ENCODE peak calls at places on chromosomes 3 and 15, in seven cellular contexts. One of them, this sample, is unnamed.

GRCh38 chr15:89034305-89034704 is 54.0 kb upstream of the ABHD2 start:
- DNase-seq in HuH-7: peak
- DNase-seq in PC-9: no peak
- DNase-seq in HEK293T: no peak
- DNase-seq in kidney tubule cell: peak
- DNase-seq in NCI-H2081: no peak
- DNase-seq in WTC11: no peak
- DNase-seq in this sample: peak

GRCh38 chr3:73453676-73454075 is 171.1 kb downstream of the PDZRN3 start:
- DNase-seq in HuH-7: no peak
- DNase-seq in PC-9: no peak
- DNase-seq in HEK293T: no peak
- DNase-seq in kidney tubule cell: no peak
- DNase-seq in NCI-H2081: no peak
- DNase-seq in WTC11: no peak
- DNase-seq in this sample: no peak

GRCh38 chr3:105431171-105431570 is 64.5 kb downstream of the ALCAM start:
- DNase-seq in HuH-7: no peak
- DNase-seq in PC-9: no peak
- DNase-seq in HEK293T: no peak
- DNase-seq in kidney tubule cell: peak
- DNase-seq in NCI-H2081: no peak
- DNase-seq in WTC11: no peak
- DNase-seq in this sample: no peak

GRCh38 chr3:160676547-160677303 is at the start of gene ARL14:
- DNase-seq in HuH-7: no peak
- DNase-seq in PC-9: peak
- DNase-seq in HEK293T: no peak
- DNase-seq in kidney tubule cell: peak
- DNase-seq in NCI-H2081: no peak
- DNase-seq in WTC11: no peak
- DNase-seq in this sample: peak

GRCh38 chr3:189580190-189580589 is 51.0 kb upstream of the TP63 start:
- DNase-seq in HuH-7: no peak
- DNase-seq in PC-9: no peak
- DNase-seq in HEK293T: no peak
- DNase-seq in kidney tubule cell: no peak
- DNase-seq in NCI-H2081: no peak
- DNase-seq in WTC11: no peak
- DNase-seq in this sample: no peak

GRCh38 chr3:3817870-3818269 is 18.6 kb downstream of the LRRN1 start:
- DNase-seq in HuH-7: no peak
- DNase-seq in PC-9: no peak
- DNase-seq in HEK293T: no peak
- DNase-seq in kidney tubule cell: no peak
- DNase-seq in NCI-H2081: no peak
- DNase-seq in WTC11: no peak
- DNase-seq in this sample: no peak

GRCh38 chr15:77031376-77032050 is 36.6 kb downstream of the PSTPIP1 start:
- DNase-seq in HuH-7: no peak
- DNase-seq in PC-9: peak
- DNase-seq in HEK293T: no peak
- DNase-seq in kidney tubule cell: peak
- DNase-seq in NCI-H2081: peak
- DNase-seq in WTC11: peak
- DNase-seq in this sample: peak

GRCh38 chr3:136249091-136249490 is 1.0 kb upstream of the PCCB start:
- DNase-seq in HuH-7: no peak
- DNase-seq in PC-9: peak
- DNase-seq in HEK293T: no peak
- DNase-seq in kidney tubule cell: no peak
- DNase-seq in NCI-H2081: no peak
- DNase-seq in WTC11: no peak
- DNase-seq in this sample: no peak

GRCh38 chr3:775178-775885 is 317.5 kb upstream of the CNTN6 start:
- DNase-seq in HuH-7: no peak
- DNase-seq in PC-9: no peak
- DNase-seq in HEK293T: no peak
- DNase-seq in kidney tubule cell: peak
- DNase-seq in NCI-H2081: no peak
- DNase-seq in WTC11: no peak
- DNase-seq in this sample: no peak

This sample was measured in T47D.